ENCODE peak calls at places on chromosomes 16 and 17, in nine cellular contexts. C is T-cell; O is T-helper 17 cell; P is left ventricle myocardium superior; V is CD4-positive, alpha-beta T cell; G is stimulated activated naive B cell treated with anti-CD40 and anti-IgM and Interleukin-4, amounts not matched to agents 10 μg/mL and 1 μg/mL and 100 μg/mL, for 72 hours; M is activated naive CD4-positive, alpha-beta T cell treated with anti-CD3 and anti-CD28 coated beads, Interleukin-2, amount 50 U/mL, for 72 hours; F is heart right ventricle; X is activated CD8-positive, alpha-beta T cell treated with anti-CD3 and anti-CD28 coated beads for 36 hours. H is an unnamed sample.

GRCh38 chr16:13143551-13143950 is 242.2 kb downstream of the SHISA9 start:
- ATAC-seq in C (no peak), O (no peak), P (no peak), V (no peak), G (no peak), M (no peak), F (no peak), X (no peak), H (no peak)

GRCh38 chr16:73216932-73217331 is 169.0 kb upstream of the ZFHX3 start:
- ATAC-seq in C (no peak), O (no peak), P (no peak), V (no peak), G (no peak), M (no peak), F (no peak), X (no peak), H (no peak)

GRCh38 chr17:80468781-80469533 is 7.5 kb downstream of the NPTX1 start:
- ATAC-seq in C (no peak), O (no peak), P (no peak), V (no peak), G (no peak), M (no peak), F (no peak), X (no peak), H (no peak)

GRCh38 chr17:78374631-78375274 is 3.7 kb upstream of the PGS1 start:
- ATAC-seq in C (no peak), O (no peak), P (no peak), V (no peak), G (no peak), M (no peak), F (no peak), X (no peak), H (no peak)

GRCh38 chr16:48452991-48453760 is 68.0 kb upstream of the SIAH1 start:
- ATAC-seq in C (no peak), O (no peak), P (peak; percentile 99), V (no peak), G (no peak), M (no peak), F (peak; percentile 82), X (no peak), H (no peak)

GRCh38 chr17:76500745-76501017 is 542 bp downstream of the RHBDF2 start:
- ATAC-seq in C (peak; percentile 29), O (peak; percentile 17), P (no peak), V (peak; percentile 7), G (peak; percentile 33), M (peak; percentile 30), F (peak; percentile 1), X (no peak), H (peak; percentile 5)

GRCh38 chr16:80144191-80144590 is 396.6 kb upstream of the DYNLRB2 start:
- ATAC-seq in C (no peak), O (no peak), P (no peak), V (no peak), G (peak; percentile 57), M (no peak), F (no peak), X (no peak), H (peak; percentile 63)

GRCh38 chr17:82358467-82359350 is at the start of gene TEX19:
- ATAC-seq in C (peak; percentile 16), O (peak; percentile 83), P (no peak), V (peak; percentile 34), G (peak; percentile 48), M (peak; percentile 47), F (no peak), X (peak; percentile 89), H (no peak)

GRCh38 chr16:86622700-86623615 is 44.6 kb downstream of the FOXL1 start:
- ATAC-seq in C (no peak), O (no peak), P (no peak), V (no peak), G (no peak), M (no peak), F (no peak), X (no peak), H (no peak)

GRCh38 chr17:81566461-81567126 is 14.4 kb upstream of the FAAP100 start:
- ATAC-seq in C (no peak), O (no peak), P (peak; percentile 73), V (no peak), G (no peak), M (no peak), F (peak; percentile 77), X (no peak), H (no peak)

GRCh38 chr17:1967092-1967662 is 58.0 kb downstream of the RTN4RL1 start:
- ATAC-seq in C (no peak), O (no peak), P (no peak), V (no peak), G (no peak), M (no peak), F (no peak), X (peak; percentile 93), H (peak; percentile 24)

GRCh38 chr17:13743906-13744305 is 142.2 kb upstream of the HS3ST3A1 start:
- ATAC-seq in C (no peak), O (no peak), P (no peak), V (no peak), G (no peak), M (no peak), F (no peak), X (no peak), H (no peak)

GRCh38 chr16:2933136-2933535 is 21.4 kb downstream of the FLYWCH1 start:
- ATAC-seq in C (no peak), O (no peak), P (no peak), V (no peak), G (no peak), M (no peak), F (no peak), X (no peak), H (no peak)

GRCh38 chr17:14332331-14332730 is 31.4 kb downstream of the HS3ST3B1 start:
- ATAC-seq in C (no peak), O (no peak), P (no peak), V (no peak), G (no peak), M (no peak), F (no peak), X (no peak), H (no peak)

GRCh38 chr17:45006927-45007461 is 38.9 kb upstream of the C1QL1 start:
- ATAC-seq in C (no peak), O (no peak), P (no peak), V (no peak), G (no peak), M (no peak), F (no peak), X (no peak), H (no peak)

GRCh38 chr16:12317121-12317810 is 340.7 kb downstream of the SNX29 start:
- ATAC-seq in C (no peak), O (no peak), P (no peak), V (no peak), G (peak; percentile 77), M (no peak), F (no peak), X (no peak), H (peak; percentile 67)

GRCh38 chr16:11556945-11557720 is 29.6 kb downstream of the LITAF start:
- ATAC-seq in C (no peak), O (peak; percentile 4), P (no peak), V (peak; percentile 5), G (no peak), M (no peak), F (no peak), X (no peak), H (no peak)

GRCh38 chr17:61469474-61469873 is 17.3 kb downstream of the TBX4 start:
- ATAC-seq in C (no peak), O (no peak), P (no peak), V (no peak), G (no peak), M (no peak), F (no peak), X (no peak), H (no peak)

GRCh38 chr17:59804910-59805381 is 87.8 kb downstream of the TUBD1 start:
- ATAC-seq in C (no peak), O (no peak), P (peak; percentile 29), V (no peak), G (no peak), M (no peak), F (peak; percentile 46), X (no peak), H (no peak)

GRCh38 chr16:68355447-68356248 is 44.8 kb downstream of the PRMT7 start:
- ATAC-seq in C (peak; percentile 7), O (no peak), P (no peak), V (no peak), G (peak; percentile 8), M (no peak), F (no peak), X (no peak), H (no peak)

GRCh38 chr16:69827527-69827926 is 65.4 kb downstream of the WWP2 start:
- ATAC-seq in C (no peak), O (no peak), P (peak; percentile 42), V (no peak), G (no peak), M (no peak), F (no peak), X (no peak), H (no peak)

GRCh38 chr16:55566432-55567175 is at the start of gene CAPNS2:
- ATAC-seq in C (no peak), O (no peak), P (no peak), V (no peak), G (no peak), M (no peak), F (no peak), X (no peak), H (no peak)

GRCh38 chr17:82424001-82424862 is 5.8 kb upstream of the OGFOD3 start:
- ATAC-seq in C (no peak), O (peak; percentile 51), P (peak; percentile 16), V (peak; percentile 66), G (peak; percentile 78), M (peak; percentile 70), F (no peak), X (peak; percentile 75), H (peak; percentile 57)

GRCh38 chr17:31721291-31722025 is 137.6 kb downstream of the COPRS start:
- ATAC-seq in C (no peak), O (no peak), P (peak; percentile 12), V (no peak), G (no peak), M (no peak), F (no peak), X (no peak), H (no peak)

GRCh38 chr16:61432421-61432820 is 603.8 kb downstream of the CDH8 start:
- ATAC-seq in C (no peak), O (no peak), P (no peak), V (no peak), G (no peak), M (no peak), F (no peak), X (no peak), H (no peak)

GRCh38 chr17:80832266-80832676 is 159.4 kb upstream of the CHMP6 start:
- ATAC-seq in C (no peak), O (no peak), P (peak; percentile 8), V (no peak), G (no peak), M (no peak), F (peak; percentile 14), X (no peak), H (no peak)

GRCh38 chr17:66988069-66988798 is 23.7 kb downstream of the CACNG4 start:
- ATAC-seq in C (no peak), O (no peak), P (no peak), V (no peak), G (no peak), M (no peak), F (no peak), X (no peak), H (no peak)